ENCODE peak calls at places on chromosome 14, in nine cellular contexts. One of them, this sample, is unnamed.

GRCh38 chr14:72261068-72261467 is 328.8 kb downstream of the RGS6 start:
- DNase-seq in neuronal stem cell: no peak
- DNase-seq in DND-41: no peak
- DNase-seq in GM23248: no peak
- DNase-seq in left lung: no peak
- DNase-seq in colonic mucosa: no peak
- DNase-seq in right lobe of liver: no peak
- DNase-seq in endodermal cell: no peak
- DNase-seq in heart left ventricle: no peak
- DNase-seq in this sample: no peak

GRCh38 chr14:31388687-31389413 is 31.5 kb downstream of the HEATR5A start:
- DNase-seq in neuronal stem cell: no peak
- DNase-seq in DND-41: no peak
- DNase-seq in GM23248: peak; percentile 75
- DNase-seq in left lung: no peak
- DNase-seq in colonic mucosa: no peak
- DNase-seq in right lobe of liver: no peak
- DNase-seq in endodermal cell: no peak
- DNase-seq in heart left ventricle: no peak
- DNase-seq in this sample: no peak

GRCh38 chr14:19902409-19902808 is 18.0 kb upstream of the OR4K5 start:
- DNase-seq in neuronal stem cell: no peak
- DNase-seq in DND-41: no peak
- DNase-seq in GM23248: no peak
- DNase-seq in left lung: no peak
- DNase-seq in colonic mucosa: no peak
- DNase-seq in right lobe of liver: no peak
- DNase-seq in endodermal cell: no peak
- DNase-seq in heart left ventricle: no peak
- DNase-seq in this sample: no peak

GRCh38 chr14:33184587-33184986 is 245.9 kb downstream of the NPAS3 start:
- DNase-seq in neuronal stem cell: no peak
- DNase-seq in DND-41: no peak
- DNase-seq in GM23248: peak; percentile 41
- DNase-seq in left lung: no peak
- DNase-seq in colonic mucosa: no peak
- DNase-seq in right lobe of liver: no peak
- DNase-seq in endodermal cell: peak; percentile 47
- DNase-seq in heart left ventricle: no peak
- DNase-seq in this sample: no peak

GRCh38 chr14:45177081-45177480 is 41.4 kb downstream of the FANCM start:
- DNase-seq in neuronal stem cell: no peak
- DNase-seq in DND-41: no peak
- DNase-seq in GM23248: peak; percentile 86
- DNase-seq in left lung: no peak
- DNase-seq in colonic mucosa: no peak
- DNase-seq in right lobe of liver: no peak
- DNase-seq in endodermal cell: no peak
- DNase-seq in heart left ventricle: no peak
- DNase-seq in this sample: no peak

GRCh38 chr14:23358553-23359166 is 6.0 kb upstream of the SLC22A17 start:
- DNase-seq in neuronal stem cell: no peak
- DNase-seq in DND-41: no peak
- DNase-seq in GM23248: no peak
- DNase-seq in left lung: no peak
- DNase-seq in colonic mucosa: no peak
- DNase-seq in right lobe of liver: no peak
- DNase-seq in endodermal cell: no peak
- DNase-seq in heart left ventricle: no peak
- DNase-seq in this sample: no peak

GRCh38 chr14:75832621-75833297 is 149.0 kb downstream of the TGFB3 start:
- DNase-seq in neuronal stem cell: no peak
- DNase-seq in DND-41: no peak
- DNase-seq in GM23248: peak; percentile 70
- DNase-seq in left lung: no peak
- DNase-seq in colonic mucosa: peak; percentile 39
- DNase-seq in right lobe of liver: no peak
- DNase-seq in endodermal cell: no peak
- DNase-seq in heart left ventricle: no peak
- DNase-seq in this sample: no peak

GRCh38 chr14:21852061-21852664 is 178.5 kb upstream of the OR4E1 start:
- DNase-seq in neuronal stem cell: peak; percentile 50
- DNase-seq in DND-41: peak; percentile 74
- DNase-seq in GM23248: peak; percentile 51
- DNase-seq in left lung: peak; percentile 39
- DNase-seq in colonic mucosa: peak; percentile 51
- DNase-seq in right lobe of liver: peak; percentile 36
- DNase-seq in endodermal cell: peak; percentile 90
- DNase-seq in heart left ventricle: no peak
- DNase-seq in this sample: peak; percentile 55

GRCh38 chr14:60349663-60350365 is 100.8 kb downstream of the PPM1A start:
- DNase-seq in neuronal stem cell: no peak
- DNase-seq in DND-41: peak; percentile 20
- DNase-seq in GM23248: peak; percentile 70
- DNase-seq in left lung: no peak
- DNase-seq in colonic mucosa: peak; percentile 24
- DNase-seq in right lobe of liver: no peak
- DNase-seq in endodermal cell: peak; percentile 71
- DNase-seq in heart left ventricle: peak; percentile 20
- DNase-seq in this sample: peak; percentile 33

GRCh38 chr14:32574269-32574668 is 245.2 kb downstream of the AKAP6 start:
- DNase-seq in neuronal stem cell: no peak
- DNase-seq in DND-41: no peak
- DNase-seq in GM23248: no peak
- DNase-seq in left lung: no peak
- DNase-seq in colonic mucosa: no peak
- DNase-seq in right lobe of liver: no peak
- DNase-seq in endodermal cell: no peak
- DNase-seq in heart left ventricle: no peak
- DNase-seq in this sample: no peak

DNA sequence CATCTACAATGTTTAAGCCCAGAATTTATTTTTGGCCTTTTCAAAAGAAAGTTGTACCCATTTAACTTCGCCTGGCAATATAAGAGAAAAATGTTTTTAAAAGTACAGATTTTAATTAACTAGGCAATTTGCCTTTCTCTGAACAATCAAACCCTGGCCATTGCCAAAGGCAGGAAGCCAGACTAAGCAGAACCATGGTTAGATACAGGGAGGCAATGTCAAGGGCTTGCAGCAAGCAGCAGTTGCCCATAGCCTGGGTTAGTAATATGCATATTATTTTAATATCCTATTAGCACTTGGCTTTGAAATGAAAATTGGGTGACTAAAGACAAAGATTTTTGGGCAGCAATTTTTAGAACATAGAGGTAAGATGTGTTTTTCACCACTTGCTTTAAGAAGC is 51.1 kb upstream of the FRMD6 start:
- DNase-seq in neuronal stem cell: no peak
- DNase-seq in DND-41: no peak
- DNase-seq in GM23248: peak; percentile 38
- DNase-seq in left lung: no peak
- DNase-seq in colonic mucosa: no peak
- DNase-seq in right lobe of liver: no peak
- DNase-seq in endodermal cell: no peak
- DNase-seq in heart left ventricle: no peak
- DNase-seq in this sample: no peak
- H3K4me1 ChIP-seq in neuronal stem cell: no peaks in the 10 kb centered on the region
- H3K4me1 ChIP-seq in DND-41: peaks cover under 1% of the 10 kb centered on the region
- H3K4me1 ChIP-seq in GM23248: peaks cover 88% of the 10 kb centered on the region
- H3K4me1 ChIP-seq in left lung: no peaks in the 10 kb centered on the region
- H3K4me1 ChIP-seq in colonic mucosa: no peaks in the 10 kb centered on the region
- H3K4me1 ChIP-seq in right lobe of liver: no peaks in the 10 kb centered on the region
- H3K4me1 ChIP-seq in endodermal cell: no peaks in the 10 kb centered on the region
- H3K4me1 ChIP-seq in heart left ventricle: no peaks in the 10 kb centered on the region
- H3K4me1 ChIP-seq in this sample: peaks cover 9% of the 10 kb centered on the region

GRCh38 chr14:74526854-74527585 is 33.5 kb downstream of the ISCA2 start:
- DNase-seq in neuronal stem cell: no peak
- DNase-seq in DND-41: no peak
- DNase-seq in GM23248: no peak
- DNase-seq in left lung: no peak
- DNase-seq in colonic mucosa: no peak
- DNase-seq in right lobe of liver: no peak
- DNase-seq in endodermal cell: peak; percentile 75
- DNase-seq in heart left ventricle: no peak
- DNase-seq in this sample: no peak

GRCh38 chr14:74525361-74525851 is 31.8 kb downstream of the ISCA2 start:
- DNase-seq in neuronal stem cell: no peak
- DNase-seq in DND-41: no peak
- DNase-seq in GM23248: no peak
- DNase-seq in left lung: no peak
- DNase-seq in colonic mucosa: no peak
- DNase-seq in right lobe of liver: no peak
- DNase-seq in endodermal cell: no peak
- DNase-seq in heart left ventricle: no peak
- DNase-seq in this sample: no peak

GRCh38 chr14:74522740-74523139 is 29.2 kb downstream of the ISCA2 start:
- DNase-seq in neuronal stem cell: no peak
- DNase-seq in DND-41: no peak
- DNase-seq in GM23248: no peak
- DNase-seq in left lung: no peak
- DNase-seq in colonic mucosa: no peak
- DNase-seq in right lobe of liver: no peak
- DNase-seq in endodermal cell: no peak
- DNase-seq in heart left ventricle: no peak
- DNase-seq in this sample: no peak

GRCh38 chr14:74524076-74524812 is 30.7 kb downstream of the ISCA2 start:
- DNase-seq in neuronal stem cell: no peak
- DNase-seq in DND-41: no peak
- DNase-seq in GM23248: peak; percentile 62
- DNase-seq in left lung: no peak
- DNase-seq in colonic mucosa: no peak
- DNase-seq in right lobe of liver: no peak
- DNase-seq in endodermal cell: no peak
- DNase-seq in heart left ventricle: no peak
- DNase-seq in this sample: no peak

DNA sequence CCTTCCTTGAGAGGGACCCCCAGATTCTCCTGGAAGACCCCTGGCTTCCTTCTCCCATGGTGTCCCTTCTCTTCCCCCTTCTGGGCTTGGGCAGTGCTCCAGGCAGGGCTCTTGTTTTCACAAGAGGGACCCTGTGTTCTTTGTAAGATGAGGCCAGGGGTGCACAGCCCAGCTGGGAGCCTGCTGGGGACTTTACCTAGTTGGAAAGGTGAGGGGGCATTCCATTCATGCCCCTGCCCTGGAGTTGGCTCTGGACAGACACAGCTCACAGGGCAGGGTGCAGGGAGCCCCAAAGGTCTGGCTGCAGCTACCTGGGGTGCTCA is 31.2 kb downstream of the ISCA2 start:
- DNase-seq in neuronal stem cell: no peak
- DNase-seq in DND-41: no peak
- DNase-seq in GM23248: no peak
- DNase-seq in left lung: no peak
- DNase-seq in colonic mucosa: no peak
- DNase-seq in right lobe of liver: no peak
- DNase-seq in endodermal cell: no peak
- DNase-seq in heart left ventricle: no peak
- DNase-seq in this sample: no peak
- H3K36me3 ChIP-seq in neuronal stem cell: no peaks in the 10 kb centered on the region
- H3K36me3 ChIP-seq in DND-41: no peaks in the 10 kb centered on the region
- H3K36me3 ChIP-seq in GM23248: peaks cover 8% of the 10 kb centered on the region
- H3K36me3 ChIP-seq in left lung: no peaks in the 10 kb centered on the region
- H3K36me3 ChIP-seq in colonic mucosa: no peaks in the 10 kb centered on the region
- H3K36me3 ChIP-seq in right lobe of liver: no peaks in the 10 kb centered on the region
- H3K36me3 ChIP-seq in endodermal cell: no peaks in the 10 kb centered on the region
- H3K36me3 ChIP-seq in heart left ventricle: no peaks in the 10 kb centered on the region
- H3K36me3 ChIP-seq in this sample: no peaks in the 10 kb centered on the region

GRCh38 chr14:97116546-97116945 is 319.4 kb downstream of the VRK1 start:
- DNase-seq in neuronal stem cell: no peak
- DNase-seq in DND-41: no peak
- DNase-seq in GM23248: no peak
- DNase-seq in left lung: no peak
- DNase-seq in colonic mucosa: no peak
- DNase-seq in right lobe of liver: no peak
- DNase-seq in endodermal cell: no peak
- DNase-seq in heart left ventricle: no peak
- DNase-seq in this sample: no peak

GRCh38 chr14:97120204-97121120 is 323.3 kb downstream of the VRK1 start:
- DNase-seq in neuronal stem cell: no peak
- DNase-seq in DND-41: peak; percentile 78
- DNase-seq in GM23248: no peak
- DNase-seq in left lung: no peak
- DNase-seq in colonic mucosa: no peak
- DNase-seq in right lobe of liver: no peak
- DNase-seq in endodermal cell: no peak
- DNase-seq in heart left ventricle: no peak
- DNase-seq in this sample: no peak

GRCh38 chr14:97113339-97113738 is 316.2 kb downstream of the VRK1 start:
- DNase-seq in neuronal stem cell: no peak
- DNase-seq in DND-41: no peak
- DNase-seq in GM23248: no peak
- DNase-seq in left lung: no peak
- DNase-seq in colonic mucosa: no peak
- DNase-seq in right lobe of liver: no peak
- DNase-seq in endodermal cell: no peak
- DNase-seq in heart left ventricle: no peak
- DNase-seq in this sample: no peak

DNA sequence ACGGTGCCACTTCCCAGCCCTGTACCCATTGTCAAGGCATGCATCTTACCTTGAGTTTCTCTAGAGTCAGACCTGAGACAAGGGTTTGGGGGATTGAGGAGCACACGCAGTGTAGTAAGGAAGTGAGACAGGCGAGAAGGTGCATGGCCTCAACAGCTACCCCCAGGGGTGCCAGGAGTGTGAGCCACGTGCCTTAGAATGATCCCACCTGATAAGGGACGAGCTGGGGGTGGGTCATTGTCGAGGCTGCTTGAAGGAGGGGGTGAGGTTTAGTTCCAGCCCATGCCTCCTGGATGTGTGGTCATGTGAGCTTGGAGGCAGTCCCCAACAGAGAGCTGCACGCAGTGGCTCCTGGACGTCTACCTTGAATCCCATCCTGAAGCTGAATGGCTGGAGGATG is 320.5 kb downstream of the VRK1 start:
- DNase-seq in neuronal stem cell: no peak
- DNase-seq in DND-41: no peak
- DNase-seq in GM23248: no peak
- DNase-seq in left lung: no peak
- DNase-seq in colonic mucosa: no peak
- DNase-seq in right lobe of liver: no peak
- DNase-seq in endodermal cell: peak; percentile 52
- DNase-seq in heart left ventricle: no peak
- DNase-seq in this sample: no peak
- H3K4me3 ChIP-seq in neuronal stem cell: no peak overlapping the region
- H3K4me3 ChIP-seq in DND-41: no peak overlapping the region
- H3K4me3 ChIP-seq in GM23248: no peak overlapping the region
- H3K4me3 ChIP-seq in left lung: no peak overlapping the region
- H3K4me3 ChIP-seq in colonic mucosa: no peak overlapping the region
- H3K4me3 ChIP-seq in right lobe of liver: no peak overlapping the region
- H3K4me3 ChIP-seq in endodermal cell: no peak overlapping the region
- H3K4me3 ChIP-seq in heart left ventricle: no peak overlapping the region
- H3K4me3 ChIP-seq in this sample: no peak overlapping the region

DNA sequence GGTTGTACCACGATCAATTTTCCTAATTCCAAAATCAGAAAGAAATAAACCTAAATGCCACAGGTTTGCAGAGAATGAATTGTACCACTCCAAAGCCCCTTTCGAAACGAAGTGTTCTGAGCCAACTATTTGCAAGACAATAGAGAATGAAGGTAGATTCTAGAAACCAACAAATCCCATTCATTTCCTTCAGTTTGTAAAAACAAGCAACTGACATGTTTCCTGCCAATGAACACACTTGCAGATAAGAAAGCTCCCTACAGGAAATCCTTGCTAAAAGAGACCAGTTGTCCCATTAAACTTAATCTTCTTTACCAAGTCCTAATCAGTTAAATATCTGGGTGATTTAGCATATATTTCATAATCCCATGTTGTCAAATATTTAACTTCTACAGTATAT is 198.4 kb upstream of the FOXN3 start:
- DNase-seq in neuronal stem cell: no peak
- DNase-seq in DND-41: no peak
- DNase-seq in GM23248: no peak
- DNase-seq in left lung: no peak
- DNase-seq in colonic mucosa: no peak
- DNase-seq in right lobe of liver: no peak
- DNase-seq in endodermal cell: no peak
- DNase-seq in heart left ventricle: no peak
- DNase-seq in this sample: no peak
- H3K4me1 ChIP-seq in neuronal stem cell: peaks cover 13% of the 10 kb centered on the region
- H3K4me1 ChIP-seq in DND-41: peaks cover 53% of the 10 kb centered on the region
- H3K4me1 ChIP-seq in GM23248: peaks cover 13% of the 10 kb centered on the region
- H3K4me1 ChIP-seq in left lung: peaks cover 2% of the 10 kb centered on the region
- H3K4me1 ChIP-seq in colonic mucosa: no peaks in the 10 kb centered on the region
- H3K4me1 ChIP-seq in right lobe of liver: peaks cover 20% of the 10 kb centered on the region
- H3K4me1 ChIP-seq in endodermal cell: peaks cover 14% of the 10 kb centered on the region
- H3K4me1 ChIP-seq in heart left ventricle: peaks cover 56% of the 10 kb centered on the region
- H3K4me1 ChIP-seq in this sample: no peaks in the 10 kb centered on the region

This sample was measured in Caco-2.